ENCODE peak calls at places on chromosomes 13 and 19, in ten cellular contexts. Z, M, U, T, F, V, A, J, I and N are unnamed samples.

GRCh38 chr13:108213946-108214345 is 1.4 kb downstream of the LIG4 start:
- DNase-seq in I (no peak), A (no peak), T (no peak), V (no peak), M (no peak), Z (no peak), J (no peak), U (no peak), F (peak), N (no peak)

GRCh38 chr19:2491130-2491801 is 15.3 kb downstream of the GADD45B start:
- DNase-seq in I (peak), M (no peak), V (no peak), J (no peak), A (peak), U (peak), T (no peak), Z (no peak), F (peak), N (peak)

GRCh38 chr13:85828094-85828684 is 29.0 kb upstream of the SLITRK6 start:
- DNase-seq in J (no peak), A (peak), V (no peak), M (no peak), F (peak), T (no peak), Z (no peak), I (peak), U (no peak), N (peak)

GRCh38 chr19:1181606-1182005 is 7.5 kb upstream of the SBNO2 start:
- DNase-seq in J (no peak), Z (no peak), A (no peak), U (peak), F (peak), V (no peak), T (no peak), I (no peak), M (no peak), N (no peak)

GRCh38 chr19:38277969-38278680 is 13.8 kb downstream of the SPINT2 start:
- DNase-seq in A (no peak), U (no peak), T (peak), Z (no peak), J (no peak), F (no peak), V (no peak), I (peak), M (no peak), N (no peak)

GRCh38 chr19:12913011-12913561 is 6.0 kb downstream of the SYCE2 start:
- DNase-seq in Z (no peak), J (no peak), I (peak), A (no peak), M (no peak), T (peak), F (peak), U (no peak), V (no peak), N (no peak)

GRCh38 chr13:52882803-52883202 is 34.4 kb upstream of the PCDH8 start:
- DNase-seq in T (no peak), J (no peak), M (no peak), I (no peak), A (no peak), U (no peak), Z (no peak), F (no peak), V (no peak), N (no peak)

GRCh38 chr13:96089749-96090239 is at the start of gene HS6ST3:
- DNase-seq in A (no peak), U (peak), F (peak), V (no peak), I (no peak), M (no peak), T (peak), J (no peak), Z (no peak), N (peak)

GRCh38 chr19:3931041-3931440 is 1.8 kb upstream of the NMRK2 start:
- DNase-seq in U (no peak), J (no peak), T (no peak), V (no peak), A (no peak), M (no peak), F (no peak), Z (no peak), I (no peak), N (no peak)

GRCh38 chr13:45713106-45713690 is 11.1 kb downstream of the CBY2 start:
- DNase-seq in F (no peak), Z (no peak), A (no peak), M (no peak), U (no peak), J (no peak), T (no peak), I (no peak), V (no peak), N (no peak)

GRCh38 chr19:8511573-8512101 is 2.3 kb downstream of the ZNF414 start:
- DNase-seq in U (no peak), M (no peak), A (no peak), Z (no peak), F (no peak), I (no peak), T (no peak), J (no peak), V (no peak), N (no peak)

GRCh38 chr19:49557641-49558325 is 22.6 kb downstream of the NOSIP start:
- DNase-seq in F (no peak), A (no peak), U (no peak), V (no peak), I (no peak), M (no peak), Z (no peak), J (no peak), T (no peak), N (no peak)

GRCh38 chr19:18063463-18063862 is 23.3 kb downstream of the IL12RB1 start:
- DNase-seq in Z (no peak), J (peak), I (no peak), F (no peak), M (no peak), V (no peak), A (no peak), T (no peak), U (no peak), N (no peak)

GRCh38 chr13:20943519-20944012 is 41.0 kb upstream of the XPO4 start:
- DNase-seq in V (peak), M (peak), T (peak), A (peak), U (peak), F (peak), J (no peak), Z (peak), I (peak), N (peak)

GRCh38 chr19:4522291-4523002 is 4.2 kb upstream of the PLIN4 start:
- DNase-seq in M (no peak), A (no peak), U (no peak), V (no peak), F (no peak), T (no peak), Z (no peak), I (no peak), J (no peak), N (no peak)

GRCh38 chr13:74644239-74644638 is 510.0 kb upstream of the KLF12 start:
- DNase-seq in F (peak), A (peak), T (no peak), U (no peak), V (no peak), M (no peak), I (peak), Z (no peak), J (no peak), N (no peak)

GRCh38 chr13:30742896-30743295 is 7.6 kb downstream of the ALOX5AP start:
- DNase-seq in J (no peak), I (no peak), V (no peak), T (no peak), U (no peak), F (no peak), A (no peak), M (no peak), Z (no peak), N (no peak)

GRCh38 chr13:43309301-43309700 is 285.9 kb downstream of the DNAJC15 start:
- DNase-seq in Z (no peak), A (no peak), F (no peak), I (peak), V (no peak), T (no peak), M (no peak), J (no peak), U (no peak), N (no peak)

GRCh38 chr13:55073000-55073399 is 2044.4 kb downstream of the OLFM4 start:
- DNase-seq in J (no peak), A (no peak), M (no peak), V (no peak), I (no peak), T (no peak), Z (no peak), U (no peak), F (peak), N (no peak)

GRCh38 chr19:51971624-51972023 is 15.0 kb downstream of the ZNF350 start:
- DNase-seq in A (no peak), V (no peak), J (no peak), F (peak), M (no peak), T (no peak), I (peak), Z (no peak), U (no peak), N (no peak)

GRCh38 chr13:72437458-72437857 is 290.0 kb downstream of the MZT1 start:
- DNase-seq in U (no peak), A (peak), J (no peak), F (no peak), Z (no peak), I (peak), M (no peak), V (no peak), T (no peak), N (no peak)

GRCh38 chr19:40565910-40566495 is 10.7 kb upstream of the SHKBP1 start:
- DNase-seq in I (no peak), A (no peak), U (no peak), V (no peak), J (no peak), F (peak), Z (no peak), M (no peak), T (no peak), N (no peak)

GRCh38 chr13:111667757-111668156 is 347.3 kb downstream of the TEX29 start:
- DNase-seq in M (no peak), I (no peak), A (no peak), T (no peak), U (no peak), Z (no peak), F (no peak), J (no peak), V (no peak), N (no peak)

GRCh38 chr13:86737334-86737932 is 933.7 kb upstream of the SLITRK5 start:
- DNase-seq in A (no peak), T (no peak), I (no peak), M (no peak), V (no peak), J (no peak), U (no peak), Z (no peak), F (no peak), N (no peak)

GRCh38 chr19:6044056-6044805 is 66.1 kb downstream of the RFX2 start:
- DNase-seq in V (no peak), T (no peak), U (no peak), A (no peak), I (no peak), Z (no peak), M (no peak), J (no peak), F (no peak), N (no peak)

GRCh38 chr13:27125357-27126282 is 46.0 kb downstream of the USP12 start:
- DNase-seq in F (no peak), A (no peak), M (no peak), I (no peak), T (no peak), V (no peak), J (no peak), U (no peak), Z (no peak), N (no peak)

GRCh38 chr19:41811036-41811435 is 14.6 kb downstream of the CEACAM3 start:
- DNase-seq in U (peak), T (peak), Z (no peak), M (no peak), F (no peak), I (no peak), A (no peak), V (no peak), J (no peak), N (no peak)

GRCh38 chr13:99859178-99860177 is 112.1 kb downstream of the ZIC5 start:
- DNase-seq in V (peak), T (no peak), F (no peak), J (no peak), U (no peak), A (no peak), I (no peak), M (no peak), Z (peak), N (no peak)